ENCODE peak calls at places on chromosomes 7 and 10, in four cellular contexts. One of them, this sample, is unnamed.

GRCh38 chr10:47410271-47410670 is 26.2 kb upstream of the ZNF488 start:
- DNase-seq in HepG2: no peak
- DNase-seq in K562: no peak
- DNase-seq in H1: no peak
- DNase-seq in this sample: no peak

GRCh38 chr10:71383972-71384687 is 12.6 kb upstream of the CDH23 start:
- DNase-seq in HepG2: peak
- DNase-seq in H1: peak
- DNase-seq in K562: peak
- DNase-seq in this sample: no peak

GRCh38 chr7:107960306-107960705 is 42.7 kb downstream of the LAMB1 start:
- DNase-seq in K562: no peak
- DNase-seq in H1: no peak
- DNase-seq in HepG2: no peak
- DNase-seq in this sample: no peak

GRCh38 chr7:14892961-14893360 is 9.6 kb downstream of the DGKB start:
- DNase-seq in K562: no peak
- DNase-seq in H1: no peak
- DNase-seq in HepG2: no peak
- DNase-seq in this sample: no peak

GRCh38 chr7:133512560-133512959 is 259.7 kb downstream of the EXOC4 start:
- DNase-seq in K562: no peak
- DNase-seq in H1: no peak
- DNase-seq in HepG2: no peak
- DNase-seq in this sample: no peak

GRCh38 chr10:99540339-99540672 is 7.6 kb downstream of the NKX2-3 start:
- DNase-seq in HepG2: no peak
- DNase-seq in K562: no peak
- DNase-seq in H1: no peak
- DNase-seq in this sample: no peak

GRCh38 chr10:30529373-30529998 is 95.5 kb downstream of the MAP3K8 start:
- DNase-seq in K562: no peak
- DNase-seq in HepG2: no peak
- DNase-seq in H1: no peak
- DNase-seq in this sample: peak

GRCh38 chr7:103781409-103781808 is 208.0 kb downstream of the RELN start:
- DNase-seq in H1: no peak
- DNase-seq in HepG2: no peak
- DNase-seq in K562: no peak
- DNase-seq in this sample: no peak

GRCh38 chr7:96131525-96131924 is 190.4 kb downstream of the SLC25A13 start:
- DNase-seq in H1: no peak
- DNase-seq in HepG2: no peak
- DNase-seq in K562: no peak
- DNase-seq in this sample: no peak

GRCh38 chr10:77332256-77332655 is 305.4 kb downstream of the KCNMA1 start:
- DNase-seq in H1: no peak
- DNase-seq in K562: no peak
- DNase-seq in HepG2: no peak
- DNase-seq in this sample: no peak

GRCh38 chr7:18727094-18727870 is 231.7 kb downstream of the HDAC9 start:
- DNase-seq in H1: no peak
- DNase-seq in HepG2: no peak
- DNase-seq in K562: no peak
- DNase-seq in this sample: no peak

GRCh38 chr7:29281782-29282541 is 87.4 kb downstream of the CHN2 start:
- DNase-seq in H1: no peak
- DNase-seq in HepG2: peak
- DNase-seq in K562: no peak
- DNase-seq in this sample: no peak

GRCh38 chr7:1049801-1050200 is 5.5 kb downstream of the GPR146 start:
- DNase-seq in K562: no peak
- DNase-seq in HepG2: no peak
- DNase-seq in H1: no peak
- DNase-seq in this sample: no peak

GRCh38 chr10:29805134-29805691 is 170.4 kb upstream of the SVIL start:
- DNase-seq in K562: no peak
- DNase-seq in HepG2: no peak
- DNase-seq in H1: no peak
- DNase-seq in this sample: no peak

GRCh38 chr7:17408245-17408903 is 109.9 kb downstream of the AHR start:
- DNase-seq in HepG2: peak
- DNase-seq in K562: no peak
- DNase-seq in H1: no peak
- DNase-seq in this sample: no peak

GRCh38 chr7:123218866-123219265 is 19.1 kb upstream of the SLC13A1 start:
- DNase-seq in HepG2: no peak
- DNase-seq in K562: no peak
- DNase-seq in H1: no peak
- DNase-seq in this sample: no peak

GRCh38 chr7:129205126-129205818 is 16.8 kb downstream of the SMO start:
- DNase-seq in K562: no peak
- DNase-seq in HepG2: no peak
- DNase-seq in H1: no peak
- DNase-seq in this sample: no peak

GRCh38 chr7:105990141-105990540 is 27.1 kb downstream of the CDHR3 start:
- DNase-seq in HepG2: no peak
- DNase-seq in H1: no peak
- DNase-seq in K562: no peak
- DNase-seq in this sample: no peak

GRCh38 chr7:143299840-143300239 is 11.7 kb downstream of the CASP2 start:
- DNase-seq in K562: peak
- DNase-seq in H1: no peak
- DNase-seq in HepG2: peak
- DNase-seq in this sample: no peak

GRCh38 chr10:2463301-2463700 is 604.0 kb upstream of the PFKP start:
- DNase-seq in HepG2: no peak
- DNase-seq in H1: no peak
- DNase-seq in K562: no peak
- DNase-seq in this sample: no peak

GRCh38 chr7:77930496-77930895 is 131.9 kb downstream of the PHTF2 start:
- DNase-seq in K562: no peak
- DNase-seq in H1: no peak
- DNase-seq in HepG2: no peak
- DNase-seq in this sample: no peak

GRCh38 chr7:51973942-51974341 is 657.3 kb upstream of the COBL start:
- DNase-seq in HepG2: no peak
- DNase-seq in K562: no peak
- DNase-seq in H1: no peak
- DNase-seq in this sample: no peak

GRCh38 chr7:16604054-16604453 is 41.5 kb downstream of the ANKMY2 start:
- DNase-seq in H1: no peak
- DNase-seq in K562: no peak
- DNase-seq in HepG2: peak
- DNase-seq in this sample: no peak

GRCh38 chr10:132298038-132298935 is 9.5 kb downstream of the STK32C start:
- DNase-seq in HepG2: no peak
- DNase-seq in K562: no peak
- DNase-seq in H1: no peak
- DNase-seq in this sample: no peak

GRCh38 chr10:48406204-48406603 is 99.7 kb downstream of the MAPK8 start:
- DNase-seq in H1: no peak
- DNase-seq in K562: peak
- DNase-seq in HepG2: no peak
- DNase-seq in this sample: no peak

GRCh38 chr10:26593896-26594295 is 103.6 kb upstream of the PDSS1 start:
- DNase-seq in H1: no peak
- DNase-seq in K562: no peak
- DNase-seq in HepG2: no peak
- DNase-seq in this sample: no peak

GRCh38 chr7:142428094-142428493 is 170.2 kb upstream of the PRSS58 start:
- DNase-seq in HepG2: no peak
- DNase-seq in H1: no peak
- DNase-seq in K562: no peak
- DNase-seq in this sample: no peak

GRCh38 chr10:77036993-77037734 is 600.4 kb downstream of the KCNMA1 start:
- DNase-seq in H1: peak
- DNase-seq in HepG2: peak
- DNase-seq in K562: peak
- DNase-seq in this sample: no peak

GRCh38 chr10:110361800-110362456 is 57.2 kb upstream of the SMNDC1 start:
- DNase-seq in K562: no peak
- DNase-seq in HepG2: no peak
- DNase-seq in H1: no peak
- DNase-seq in this sample: no peak

GRCh38 chr10:110363572-110364411 is 59.1 kb upstream of the SMNDC1 start:
- DNase-seq in H1: no peak
- DNase-seq in K562: no peak
- DNase-seq in HepG2: no peak
- DNase-seq in this sample: no peak

GRCh38 chr10:110358869-110359629 is 54.3 kb upstream of the SMNDC1 start:
- DNase-seq in HepG2: no peak
- DNase-seq in K562: no peak
- DNase-seq in H1: no peak
- DNase-seq in this sample: no peak

GRCh38 chr10:110358278-110358677 is 53.6 kb upstream of the SMNDC1 start:
- DNase-seq in K562: no peak
- DNase-seq in HepG2: no peak
- DNase-seq in H1: no peak
- DNase-seq in this sample: no peak

GRCh38 chr10:110360857-110361474 is 56.2 kb upstream of the SMNDC1 start:
- DNase-seq in K562: no peak
- DNase-seq in HepG2: no peak
- DNase-seq in H1: no peak
- DNase-seq in this sample: no peak
- TF ChIP-seq CBX5 in K562: no peak
- TF ChIP-seq CBX5 in HepG2: no peak
- TF ChIP-seq CBX5 in H1: no peak
- TF ChIP-seq CBX5 in this sample: no peak

GRCh38 chr10:13001887-13002212 is 337 bp upstream of the CCDC3 start:
- DNase-seq in HepG2: no peak
- DNase-seq in K562: no peak
- DNase-seq in H1: no peak
- DNase-seq in this sample: no peak
- TF ChIP-seq CBX5 in HepG2: no peak
- TF ChIP-seq CBX5 in K562: no peak
- TF ChIP-seq CBX5 in H1: no peak
- TF ChIP-seq CBX5 in this sample: no peak

GRCh38 chr10:282294-283139 is 147.3 kb downstream of the ZMYND11 start:
- DNase-seq in H1: no peak
- DNase-seq in K562: no peak
- DNase-seq in HepG2: no peak
- DNase-seq in this sample: no peak
- TF ChIP-seq CBX5 in H1: no peak
- TF ChIP-seq CBX5 in K562: no peak
- TF ChIP-seq CBX5 in HepG2: no peak
- TF ChIP-seq CBX5 in this sample: no peak

GRCh38 chr10:69388488-69388887 is 28.2 kb downstream of the TACR2 start:
- DNase-seq in K562: no peak
- DNase-seq in H1: no peak
- DNase-seq in HepG2: no peak
- DNase-seq in this sample: no peak

GRCh38 chr10:69384320-69384719 is 32.4 kb downstream of the TACR2 start:
- DNase-seq in K562: no peak
- DNase-seq in H1: no peak
- DNase-seq in HepG2: no peak
- DNase-seq in this sample: no peak

GRCh38 chr10:69383485-69384089 is 33.1 kb downstream of the TACR2 start:
- DNase-seq in K562: no peak
- DNase-seq in HepG2: peak
- DNase-seq in H1: no peak
- DNase-seq in this sample: no peak

GRCh38 chr10:69387500-69387899 is 29.2 kb downstream of the TACR2 start:
- DNase-seq in K562: no peak
- DNase-seq in HepG2: no peak
- DNase-seq in H1: no peak
- DNase-seq in this sample: no peak

DNA sequence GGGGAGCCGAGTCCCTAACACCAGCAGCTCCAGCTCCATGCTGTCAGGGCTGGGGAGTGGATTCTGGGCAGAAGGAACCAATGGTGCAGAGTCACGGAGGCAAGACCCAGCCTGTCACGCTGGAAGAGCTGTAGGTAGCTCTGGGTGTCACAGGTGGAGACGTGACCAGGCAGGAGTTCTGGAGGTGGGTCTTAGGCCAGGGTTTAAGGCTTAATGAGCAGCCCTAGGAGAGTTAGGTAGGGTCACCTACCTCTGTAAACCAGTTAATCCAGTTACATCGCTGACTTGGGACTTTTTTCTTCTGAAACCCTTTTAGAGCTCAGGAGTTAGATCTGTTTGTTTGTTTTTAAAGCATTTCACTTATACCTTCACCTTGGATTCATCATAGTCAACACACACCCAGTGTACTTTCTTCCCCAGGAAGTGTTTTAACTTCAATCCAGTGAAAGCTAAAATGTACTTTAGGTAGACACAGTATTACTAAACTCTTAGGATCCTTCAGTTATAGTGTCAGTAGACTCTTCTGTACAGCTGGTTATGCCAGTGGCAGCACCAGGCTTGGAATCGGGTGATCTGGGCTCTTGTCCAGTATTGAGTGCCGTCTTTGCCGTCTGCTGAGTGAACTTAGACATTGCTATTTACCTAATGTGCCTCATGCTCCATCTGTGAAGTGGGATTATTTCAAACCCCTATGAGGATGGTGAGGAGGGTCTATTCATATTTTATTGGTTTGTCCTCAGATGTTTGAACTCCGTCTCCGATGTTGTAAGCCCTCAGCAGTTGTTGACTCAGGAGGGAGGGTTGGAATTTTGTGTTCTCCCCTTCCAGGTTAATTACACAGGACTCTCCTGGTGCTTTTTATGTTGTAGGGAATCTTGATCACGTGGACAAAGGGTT is 31.0 kb downstream of the TACR2 start:
- DNase-seq in K562: no peak
- DNase-seq in H1: no peak
- DNase-seq in HepG2: peak
- DNase-seq in this sample: no peak
- TF ChIP-seq CBX5 in K562: no peak
- TF ChIP-seq CBX5 in H1: no peak
- TF ChIP-seq CBX5 in HepG2: no peak
- TF ChIP-seq CBX5 in this sample: no peak

GRCh38 chr7:55977831-55978230 is 13.4 kb downstream of the NIPSNAP2 start:
- DNase-seq in HepG2: no peak
- DNase-seq in H1: no peak
- DNase-seq in K562: no peak
- DNase-seq in this sample: no peak

GRCh38 chr7:55983537-55983936 is 19.2 kb downstream of the NIPSNAP2 start:
- DNase-seq in HepG2: no peak
- DNase-seq in K562: no peak
- DNase-seq in H1: no peak
- DNase-seq in this sample: no peak

GRCh38 chr7:55975944-55976633 is 11.7 kb downstream of the NIPSNAP2 start:
- DNase-seq in H1: no peak
- DNase-seq in K562: no peak
- DNase-seq in HepG2: no peak
- DNase-seq in this sample: no peak

DNA sequence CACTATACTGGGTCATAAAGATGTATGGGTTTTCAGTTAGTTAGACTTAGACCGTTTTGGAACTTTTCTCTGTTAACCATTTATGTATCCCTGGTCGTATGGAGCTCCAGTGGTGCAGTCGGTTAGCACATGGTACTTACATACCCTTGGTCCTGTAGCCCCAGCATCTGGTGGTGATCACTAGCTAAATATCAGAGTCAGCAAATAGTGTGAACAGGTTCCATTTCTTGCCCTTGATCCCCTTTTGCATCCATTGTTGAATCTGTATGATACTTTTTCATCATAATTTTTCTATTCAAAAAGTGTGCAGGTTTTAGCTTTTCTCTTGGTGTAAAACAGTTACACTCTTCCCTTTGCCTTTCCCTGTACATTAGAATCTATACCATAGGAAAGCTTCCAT is 15.9 kb downstream of the NIPSNAP2 start:
- DNase-seq in H1: no peak
- DNase-seq in HepG2: no peak
- DNase-seq in K562: no peak
- DNase-seq in this sample: no peak
- TF ChIP-seq CBX5 in H1: no peak
- TF ChIP-seq CBX5 in HepG2: no peak
- TF ChIP-seq CBX5 in K562: no peak
- TF ChIP-seq CBX5 in this sample: no peak